ENCODE peak calls at places on chromosomes 13 and 19, in six cellular contexts. V, A, Q, B, G and X are unnamed samples.

GRCh38 chr19:2540646-2541454 is 64.9 kb downstream of the GADD45B start:
- DNase-seq in V (peak), A (no peak), Q (peak), B (peak), G (peak), X (peak)

GRCh38 chr13:114095486-114095885 is 36.9 kb downstream of the RASA3 start:
- DNase-seq in V (no peak), A (peak), Q (no peak), B (no peak), G (no peak), X (no peak)

GRCh38 chr19:14116918-14117578 is 514 bp downstream of the PRKACA start:
- DNase-seq in V (no peak), A (no peak), Q (peak), B (no peak), G (no peak), X (peak)

GRCh38 chr13:73809561-73809960 is 324.6 kb downstream of the KLF12 start:
- DNase-seq in V (peak), A (no peak), Q (no peak), B (no peak), G (peak), X (no peak)

GRCh38 chr13:59715591-59715990 is 448.1 kb downstream of the DIAPH3 start:
- DNase-seq in V (no peak), A (no peak), Q (no peak), B (no peak), G (no peak), X (no peak)

GRCh38 chr19:50520822-50521465 is 7.2 kb upstream of the ASPDH start:
- DNase-seq in V (no peak), A (no peak), Q (no peak), B (no peak), G (no peak), X (no peak)

GRCh38 chr13:47890146-47890814 is 110.8 kb downstream of the SUCLA2 start:
- DNase-seq in V (no peak), A (no peak), Q (no peak), B (no peak), G (peak), X (no peak)

GRCh38 chr13:35966024-35966423 is 165.2 kb downstream of the DCLK1 start:
- DNase-seq in V (no peak), A (no peak), Q (no peak), B (no peak), G (no peak), X (no peak)

DNA sequence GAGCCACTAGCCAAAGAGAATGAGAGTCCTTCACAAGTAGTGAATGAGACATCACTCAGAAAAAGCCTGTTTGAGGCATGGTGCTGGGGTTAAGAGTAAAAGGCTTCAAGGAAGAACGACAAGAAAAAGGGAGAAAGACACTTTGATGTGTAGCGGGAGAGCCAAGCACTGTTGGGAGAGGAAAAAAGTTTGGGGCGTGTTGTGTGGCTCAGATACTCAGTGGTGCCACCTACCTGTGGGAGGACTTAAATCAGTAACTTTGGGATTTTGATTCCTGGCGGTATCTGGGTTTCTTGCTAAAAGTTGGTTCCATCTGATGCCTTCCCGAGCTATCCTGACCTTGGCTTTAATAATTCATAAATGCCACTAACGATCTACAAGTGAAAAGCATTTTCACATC is 12.3 kb downstream of the ELSPBP1 start:
- DNase-seq in V (no peak), A (no peak), Q (no peak), B (no peak), G (no peak), X (no peak)
- TF ChIP-seq CTCF in V (peak), A (no peak), Q (no peak), B (peak), G (peak), X (no peak)

DNA sequence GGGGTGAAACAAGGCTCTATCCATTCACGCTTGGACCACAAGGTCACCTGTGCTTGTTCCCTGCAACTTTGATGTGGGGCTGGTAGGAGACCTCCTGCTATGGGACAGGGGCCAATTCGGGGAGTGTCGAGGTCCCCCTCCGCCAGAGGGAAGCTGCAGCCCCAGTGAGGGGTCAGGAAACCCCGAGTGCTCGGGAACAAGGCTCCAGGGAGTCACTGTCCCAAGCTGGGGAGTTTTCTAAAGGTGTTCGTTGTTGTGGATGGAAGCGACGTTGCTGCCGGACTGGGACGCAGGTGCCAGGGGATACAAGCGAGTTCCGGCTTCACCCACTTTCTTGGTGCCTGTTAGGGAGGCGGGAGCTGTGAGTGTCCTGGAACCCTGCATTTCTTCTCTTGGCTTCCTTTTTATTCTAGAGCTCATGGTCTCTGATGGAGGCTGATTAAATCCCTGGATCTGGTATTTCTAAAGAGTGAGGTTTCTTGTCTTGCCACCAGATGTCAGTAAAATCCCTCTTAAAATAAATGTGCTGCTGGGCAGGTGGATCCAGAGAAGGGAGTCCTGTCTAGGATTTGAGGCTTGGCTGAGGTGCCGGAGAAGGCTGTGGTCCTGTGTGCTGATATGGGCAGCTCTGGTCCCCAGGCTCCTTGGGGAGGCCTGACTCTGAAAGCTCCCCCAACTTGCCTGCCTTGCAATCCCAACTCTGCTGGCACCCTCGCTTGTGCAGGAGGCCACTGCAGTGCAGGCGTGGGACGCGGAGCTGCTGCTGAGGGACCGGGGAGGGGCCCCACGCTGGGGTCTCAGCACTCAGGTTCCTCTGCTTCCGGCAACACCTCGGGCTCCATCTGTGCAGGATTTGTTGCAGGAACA is 153.9 kb downstream of the TEX29 start:
- DNase-seq in V (peak), A (no peak), Q (no peak), B (peak), G (peak), X (no peak)
- TF ChIP-seq CTCF in V (peak), A (no peak), Q (peak), B (peak), G (peak), X (peak)

DNA sequence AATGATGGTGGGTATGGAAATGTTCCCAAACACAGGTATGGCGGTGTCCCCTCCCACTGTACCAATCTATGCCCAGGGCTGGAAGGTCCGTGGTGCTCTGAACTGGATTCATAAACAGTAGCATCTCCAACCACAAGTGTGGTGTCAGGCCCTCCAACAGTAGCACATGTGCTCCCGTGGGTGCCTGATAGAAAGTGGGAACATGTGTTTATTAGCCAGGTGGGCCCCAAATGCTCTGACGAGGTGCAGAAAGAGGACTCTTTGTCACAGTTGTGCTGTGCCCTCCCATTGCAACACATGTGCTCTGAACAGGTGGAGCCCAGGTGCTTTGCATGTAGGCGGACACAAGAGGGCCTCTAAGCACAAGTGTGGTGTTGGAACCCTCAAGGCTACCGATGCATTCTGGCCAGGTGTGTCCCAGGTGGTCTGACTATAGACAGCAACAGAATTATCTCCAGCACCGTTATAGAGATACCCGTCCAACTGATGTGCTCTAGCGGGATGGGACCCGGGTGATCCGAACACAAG is 75.4 kb upstream of the ZNF30 start:
- DNase-seq in V (no peak), A (no peak), Q (no peak), B (no peak), G (no peak), X (no peak)
- TF ChIP-seq CTCF in V (no peak), A (no peak), Q (no peak), B (no peak), G (no peak), X (no peak)

GRCh38 chr19:3684817-3685410 is 15.4 kb downstream of the PIP5K1C start:
- DNase-seq in V (no peak), A (no peak), Q (no peak), B (no peak), G (no peak), X (no peak)
- TF ChIP-seq CTCF in V (peak), A (no peak), Q (no peak), B (no peak), G (no peak), X (no peak)